ENCODE peak calls at places on chromosome 11, in five cellular contexts. C is IMR-90, Q is right lobe of liver, L is HCT116, X is prostate gland. J is an unnamed sample.

GRCh38 chr11:117610901-117611300 is 186.1 kb downstream of the DSCAML1 start:
- DNase-seq in C (no peak), Q (no peak), L (no peak), X (no peak), J (no peak)

GRCh38 chr11:34784318-34784841 is 131.8 kb downstream of the APIP start:
- DNase-seq in C (no peak), Q (no peak), L (no peak), X (no peak), J (no peak)

GRCh38 chr11:111305871-111306270 is 7.5 kb downstream of the POU2AF3 start:
- DNase-seq in C (no peak), Q (no peak), L (no peak), X (no peak), J (no peak)

GRCh38 chr11:133945087-133945974 is 11.4 kb downstream of the IGSF9B start:
- DNase-seq in C (peak; percentile 14), Q (no peak), L (no peak), X (no peak), J (no peak)

GRCh38 chr11:93279911-93280347 is 50.6 kb upstream of the DEUP1 start:
- DNase-seq in C (no peak), Q (no peak), L (no peak), X (no peak), J (no peak)

GRCh38 chr11:32885556-32885955 is 7.1 kb upstream of the QSER1 start:
- DNase-seq in C (no peak), Q (no peak), L (no peak), X (no peak), J (no peak)

GRCh38 chr11:41578421-41579047 is 119.1 kb upstream of the LRRC4C start:
- DNase-seq in C (no peak), Q (no peak), L (no peak), X (no peak), J (no peak)

GRCh38 chr11:17609536-17610401 is 62.7 kb downstream of the OTOG start:
- DNase-seq in C (no peak), Q (no peak), L (no peak), X (no peak), J (no peak)

GRCh38 chr11:134120143-134120850 is 51.4 kb downstream of the JAM3 start:
- DNase-seq in C (peak; percentile 97), Q (no peak), L (no peak), X (peak; percentile 64), J (peak; percentile 39)

GRCh38 chr11:121741316-121741715 is 288.5 kb upstream of the SORL1-AS1 start:
- DNase-seq in C (peak; percentile 32), Q (no peak), L (no peak), X (no peak), J (peak; percentile 11)

GRCh38 chr11:122102426-122102825 is 13.6 kb downstream of the BLID start:
- DNase-seq in C (peak; percentile 54), Q (no peak), L (no peak), X (no peak), J (no peak)

GRCh38 chr11:2259466-2259830 is 10.9 kb downstream of the ASCL2 start:
- DNase-seq in C (no peak), Q (no peak), L (no peak), X (peak; percentile 2), J (no peak)

GRCh38 chr11:78798567-78799170 is 224.0 kb upstream of the NARS2 start:
- DNase-seq in C (peak; percentile 81), Q (peak; percentile 66), L (peak; percentile 28), X (no peak), J (peak; percentile 70)

GRCh38 chr11:83102806-83103205 is 31.1 kb upstream of the RAB30 start:
- DNase-seq in C (no peak), Q (no peak), L (no peak), X (no peak), J (no peak)

GRCh38 chr11:107808526-107808925 is 50.1 kb downstream of the SLC35F2 start:
- DNase-seq in C (no peak), Q (no peak), L (no peak), X (no peak), J (no peak)

GRCh38 chr11:104630352-104630751 is 267.9 kb downstream of the CASP12 start:
- DNase-seq in C (no peak), Q (no peak), L (no peak), X (no peak), J (no peak)

GRCh38 chr11:110972640-110973039 is 260.4 kb upstream of the ARHGAP20 start:
- DNase-seq in C (peak; percentile 94), Q (no peak), L (no peak), X (no peak), J (no peak)

GRCh38 chr11:106263527-106263926 is 186.1 kb downstream of the AASDHPPT start:
- DNase-seq in C (no peak), Q (no peak), L (no peak), X (no peak), J (no peak)

GRCh38 chr11:80103149-80103859 is 662.5 kb upstream of the TENM4 start:
- DNase-seq in C (peak; percentile 97), Q (no peak), L (no peak), X (no peak), J (no peak)

GRCh38 chr11:119990306-119991021 is 147.4 kb downstream of the TRIM29 start:
- DNase-seq in C (no peak), Q (no peak), L (no peak), X (no peak), J (no peak)

GRCh38 chr11:131665344-131665968 is 295.0 kb downstream of the NTM start:
- DNase-seq in C (no peak), Q (no peak), L (no peak), X (no peak), J (no peak)

GRCh38 chr11:59659981-59660380 is 8.9 kb downstream of the PATL1 start:
- DNase-seq in C (no peak), Q (no peak), L (no peak), X (no peak), J (no peak)

GRCh38 chr11:6979365-6979764 is 40.8 kb downstream of the ZNF214 start:
- DNase-seq in C (peak; percentile 65), Q (no peak), L (no peak), X (no peak), J (no peak)

GRCh38 chr11:21205205-21205604 is 535.8 kb downstream of the NELL1 start:
- DNase-seq in C (no peak), Q (no peak), L (no peak), X (no peak), J (no peak)

GRCh38 chr11:70117567-70118194 is 39.6 kb downstream of the ANO1 start:
- DNase-seq in C (no peak), Q (no peak), L (no peak), X (no peak), J (no peak)

GRCh38 chr11:75100314-75100713 is 3.6 kb upstream of the OR2AT4 start:
- DNase-seq in C (peak; percentile 81), Q (no peak), L (no peak), X (no peak), J (no peak)

GRCh38 chr11:77457340-77457739 is 16.6 kb downstream of the PAK1 start:
- DNase-seq in C (no peak), Q (no peak), L (no peak), X (no peak), J (no peak)

GRCh38 chr11:102393272-102393730 is 46.3 kb downstream of the BIRC2 start:
- DNase-seq in C (no peak), Q (no peak), L (no peak), X (no peak), J (no peak)
- TF ChIP-seq POLR2A in C (no peak), Q (no peak), L (no peak), X (no peak), J (no peak)

DNA sequence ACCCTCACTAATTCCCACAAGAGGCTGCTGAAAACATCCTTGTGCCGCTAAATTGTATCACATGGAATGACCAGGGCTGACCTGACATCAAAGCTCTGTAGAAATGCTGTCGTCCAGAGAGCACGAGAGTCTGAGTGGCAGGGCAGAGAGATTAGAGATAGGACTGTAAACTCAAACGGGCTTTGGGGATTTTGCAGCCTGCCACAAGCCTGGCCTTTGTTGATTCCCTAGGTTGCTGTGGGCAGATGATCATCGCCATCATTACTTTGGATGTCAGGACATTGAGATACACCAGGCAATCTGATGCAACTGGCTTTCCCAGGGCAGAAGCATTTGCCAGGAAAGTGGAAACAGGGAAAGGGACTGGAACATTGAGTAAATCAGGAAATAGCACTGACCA is 131.6 kb downstream of the ETS1 start:
- DNase-seq in C (no peak), Q (no peak), L (no peak), X (no peak), J (no peak)
- H3K36me3 ChIP-seq in C (peaks cover 19% of the 10 kb centered on the region), Q (no peaks in the 10 kb centered on the region), L (no peaks in the 10 kb centered on the region), X (no peaks in the 10 kb centered on the region), J (no peaks in the 10 kb centered on the region)

DNA sequence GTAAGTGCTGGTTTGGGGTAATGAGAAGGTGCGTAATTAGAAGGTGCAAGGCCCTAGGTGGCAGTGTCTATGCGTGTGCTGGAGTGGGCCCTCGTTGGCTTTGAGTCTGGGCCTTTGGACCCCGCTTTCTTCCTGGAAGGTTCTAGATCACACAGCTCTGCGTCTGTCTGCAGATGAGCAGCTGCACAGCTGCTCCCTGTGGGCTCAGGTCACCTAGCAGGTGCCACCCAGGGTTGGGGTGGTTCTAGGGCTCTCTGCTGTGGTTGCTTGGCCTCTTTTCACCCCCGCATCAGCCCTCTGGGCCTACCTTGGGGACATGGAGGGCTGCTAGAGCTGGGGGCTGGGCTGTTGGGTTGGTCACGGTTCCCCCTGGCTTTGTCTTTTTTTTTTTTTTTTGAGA is 10.4 kb downstream of the RELT start:
- DNase-seq in C (no peak), Q (no peak), L (no peak), X (no peak), J (no peak)
- H3K4me1 ChIP-seq in C (peaks cover 33% of the 10 kb centered on the region), Q (peaks cover 8% of the 10 kb centered on the region), L (peaks cover 46% of the 10 kb centered on the region), X (no peaks in the 10 kb centered on the region), J (peaks cover 8% of the 10 kb centered on the region)

GRCh38 chr11:71450507-71450906 is 2.3 kb upstream of the DHCR7 start:
- DNase-seq in C (no peak), Q (no peak), L (no peak), X (no peak), J (no peak)

GRCh38 chr11:71449596-71449995 is 1.4 kb upstream of the DHCR7 start:
- DNase-seq in C (no peak), Q (peak; percentile 28), L (no peak), X (no peak), J (no peak)

GRCh38 chr11:71446942-71447688 is 1.1 kb downstream of the DHCR7 start:
- DNase-seq in C (peak; percentile 66), Q (peak; percentile 77), L (no peak), X (peak; percentile 60), J (peak; percentile 28)

GRCh38 chr11:71447791-71448256 is 369 bp downstream of the DHCR7 start:
- DNase-seq in C (no peak), Q (no peak), L (no peak), X (no peak), J (peak; percentile 47)

DNA sequence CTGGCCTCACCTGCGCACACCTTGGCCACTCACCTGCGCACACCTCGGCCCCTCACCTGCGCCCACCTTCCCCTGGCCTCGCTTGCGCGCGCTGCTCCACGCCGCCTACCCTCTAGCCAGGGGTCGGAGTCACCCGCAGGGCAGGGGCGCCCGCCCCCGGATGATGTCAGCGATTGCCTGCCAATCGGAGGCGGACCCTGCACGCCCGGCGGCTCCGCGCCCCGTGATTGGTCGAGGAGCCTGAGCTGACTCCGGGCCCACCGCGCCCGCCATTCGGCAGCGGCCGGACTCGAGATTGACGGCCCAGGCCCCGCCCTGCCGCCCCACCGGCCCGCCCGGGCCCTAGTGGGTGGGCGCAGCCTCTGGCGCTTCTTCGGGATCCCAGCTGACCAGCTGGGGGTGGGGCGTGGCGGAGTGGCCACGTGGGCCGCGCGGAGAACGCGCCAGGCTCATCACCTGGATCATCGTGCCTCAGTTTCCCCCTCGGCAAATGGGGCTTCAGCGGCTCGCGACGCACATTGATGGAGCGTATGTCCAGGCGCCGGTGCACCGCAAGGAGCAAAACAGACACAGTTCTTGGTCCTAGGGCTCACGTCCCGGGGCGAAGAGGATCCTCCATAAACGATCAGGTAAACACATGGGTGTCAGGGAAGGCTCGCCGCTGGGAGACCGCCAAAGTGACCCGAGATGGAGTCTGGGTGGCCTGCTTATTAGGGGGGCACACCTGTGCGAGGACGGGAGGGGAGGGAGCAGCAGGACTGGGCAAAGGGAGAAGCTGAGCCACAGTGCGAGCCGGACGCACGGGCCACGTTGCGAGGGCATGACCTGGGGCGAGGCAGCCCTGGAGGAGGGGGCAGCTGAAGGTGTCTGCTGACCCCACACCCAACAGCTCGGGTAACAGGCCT is at the start of gene DHCR7:
- DNase-seq in C (peak; percentile 93), Q (peak; percentile 98), L (peak; percentile 81), X (peak; percentile 94), J (peak; percentile 97)
- TF ChIP-seq POLR2A in C (no peak), Q (peak; percentile 77), L (peak; percentile 72), X (peak; percentile 55), J (peak; percentile 77)